ENCODE peak calls at places on chromosomes 12 and 14, in seven cellular contexts. One of them, this sample, is unnamed.

GRCh38 chr14:68386950-68387779 is 405.7 kb downstream of the ZFP36L1 start:
- DNase-seq in K562: no peak
- DNase-seq in transverse colon: no peak
- DNase-seq in GM12878: no peak
- DNase-seq in HCT116: no peak
- DNase-seq in GM12892: no peak
- DNase-seq in breast epithelium: no peak
- DNase-seq in this sample: no peak

GRCh38 chr12:13101854-13102375 is 1.6 kb downstream of the GSG1 start:
- DNase-seq in K562: no peak
- DNase-seq in transverse colon: peak
- DNase-seq in GM12878: no peak
- DNase-seq in HCT116: no peak
- DNase-seq in GM12892: no peak
- DNase-seq in breast epithelium: peak
- DNase-seq in this sample: no peak

GRCh38 chr12:69392146-69392928 is 32.8 kb downstream of the YEATS4 start:
- DNase-seq in K562: no peak
- DNase-seq in transverse colon: no peak
- DNase-seq in GM12878: no peak
- DNase-seq in HCT116: no peak
- DNase-seq in GM12892: no peak
- DNase-seq in breast epithelium: no peak
- DNase-seq in this sample: no peak

GRCh38 chr12:48247181-48247966 is 44.3 kb upstream of the OR10AD1 start:
- DNase-seq in K562: no peak
- DNase-seq in transverse colon: no peak
- DNase-seq in GM12878: no peak
- DNase-seq in HCT116: no peak
- DNase-seq in GM12892: no peak
- DNase-seq in breast epithelium: no peak
- DNase-seq in this sample: no peak

GRCh38 chr12:41190360-41190759 is 2.2 kb downstream of the PDZRN4 start:
- DNase-seq in K562: peak
- DNase-seq in transverse colon: no peak
- DNase-seq in GM12878: no peak
- DNase-seq in HCT116: no peak
- DNase-seq in GM12892: no peak
- DNase-seq in breast epithelium: no peak
- DNase-seq in this sample: no peak

GRCh38 chr12:58540480-58541299 is 379.6 kb downstream of the LRIG3 start:
- DNase-seq in K562: no peak
- DNase-seq in transverse colon: peak
- DNase-seq in GM12878: peak
- DNase-seq in HCT116: peak
- DNase-seq in GM12892: no peak
- DNase-seq in breast epithelium: peak
- DNase-seq in this sample: no peak

GRCh38 chr12:95446511-95446910 is 27.4 kb upstream of the METAP2 start:
- DNase-seq in K562: no peak
- DNase-seq in transverse colon: peak
- DNase-seq in GM12878: no peak
- DNase-seq in HCT116: no peak
- DNase-seq in GM12892: no peak
- DNase-seq in breast epithelium: no peak
- DNase-seq in this sample: no peak

GRCh38 chr12:111439657-111440151 is 34.0 kb downstream of the SH2B3 start:
- DNase-seq in K562: no peak
- DNase-seq in transverse colon: no peak
- DNase-seq in GM12878: no peak
- DNase-seq in HCT116: no peak
- DNase-seq in GM12892: no peak
- DNase-seq in breast epithelium: no peak
- DNase-seq in this sample: no peak

GRCh38 chr12:76337583-76337982 is 10.6 kb downstream of the BBS10 start:
- DNase-seq in K562: no peak
- DNase-seq in transverse colon: no peak
- DNase-seq in GM12878: no peak
- DNase-seq in HCT116: no peak
- DNase-seq in GM12892: no peak
- DNase-seq in breast epithelium: no peak
- DNase-seq in this sample: no peak

GRCh38 chr12:114658002-114658441 is 26.0 kb downstream of the TBX3 start:
- DNase-seq in K562: no peak
- DNase-seq in transverse colon: no peak
- DNase-seq in GM12878: no peak
- DNase-seq in HCT116: no peak
- DNase-seq in GM12892: no peak
- DNase-seq in breast epithelium: no peak
- DNase-seq in this sample: no peak

GRCh38 chr12:42824327-42824726 is 234.8 kb upstream of the PRICKLE1 start:
- DNase-seq in K562: no peak
- DNase-seq in transverse colon: no peak
- DNase-seq in GM12878: no peak
- DNase-seq in HCT116: no peak
- DNase-seq in GM12892: no peak
- DNase-seq in breast epithelium: no peak
- DNase-seq in this sample: no peak

GRCh38 chr12:124381454-124382207 is 86.7 kb downstream of the RFLNA start:
- DNase-seq in K562: no peak
- DNase-seq in transverse colon: peak
- DNase-seq in GM12878: no peak
- DNase-seq in HCT116: no peak
- DNase-seq in GM12892: no peak
- DNase-seq in breast epithelium: peak
- DNase-seq in this sample: no peak

DNA sequence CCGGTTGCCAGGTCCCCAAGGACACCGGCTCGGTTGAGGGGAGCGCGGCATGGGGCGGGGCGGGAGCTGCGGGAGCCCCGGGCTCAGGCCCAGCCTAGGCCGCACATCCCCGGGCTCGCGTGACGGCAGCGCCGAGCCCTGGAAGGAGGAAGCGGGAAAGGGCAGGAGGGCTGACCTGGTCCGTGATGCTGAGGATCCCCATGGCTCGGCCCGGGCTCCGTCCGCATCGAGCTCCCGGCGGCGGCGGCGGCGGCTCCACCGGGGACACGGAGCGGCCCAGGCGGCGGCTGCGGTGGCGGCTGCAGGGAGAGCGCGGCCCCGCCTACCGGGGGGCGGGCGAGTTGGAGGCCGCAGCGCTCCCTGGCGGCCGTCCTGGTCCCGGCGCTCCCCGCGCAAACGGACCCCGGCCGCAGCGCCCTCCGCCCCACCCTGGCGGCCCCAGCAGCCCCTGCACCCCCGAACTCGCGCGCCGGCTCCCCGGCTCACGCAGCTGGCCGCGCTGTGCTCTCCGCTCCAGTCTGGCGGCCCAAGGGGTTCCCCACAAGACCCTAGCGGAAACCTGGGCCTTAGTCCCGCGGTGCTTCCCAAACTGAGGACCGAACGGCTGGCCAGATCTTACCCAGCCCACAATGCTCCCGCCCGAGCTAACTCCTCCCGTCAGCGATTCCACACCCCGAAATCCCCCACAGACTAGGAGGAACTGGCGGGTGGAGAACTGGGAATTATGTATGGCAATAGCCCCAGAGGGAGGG is at the start of gene ANKRD52:
- DNase-seq in K562: peak
- DNase-seq in transverse colon: peak
- DNase-seq in GM12878: no peak
- DNase-seq in HCT116: no peak
- DNase-seq in GM12892: peak
- DNase-seq in breast epithelium: peak
- DNase-seq in this sample: peak
- TF ChIP-seq POLR2A in K562: peak
- TF ChIP-seq POLR2A in transverse colon: no peak
- TF ChIP-seq POLR2A in GM12878: peak
- TF ChIP-seq POLR2A in HCT116: no peak
- TF ChIP-seq POLR2A in GM12892: peak
- TF ChIP-seq POLR2A in breast epithelium: no peak
- TF ChIP-seq POLR2A in this sample: no peak

DNA sequence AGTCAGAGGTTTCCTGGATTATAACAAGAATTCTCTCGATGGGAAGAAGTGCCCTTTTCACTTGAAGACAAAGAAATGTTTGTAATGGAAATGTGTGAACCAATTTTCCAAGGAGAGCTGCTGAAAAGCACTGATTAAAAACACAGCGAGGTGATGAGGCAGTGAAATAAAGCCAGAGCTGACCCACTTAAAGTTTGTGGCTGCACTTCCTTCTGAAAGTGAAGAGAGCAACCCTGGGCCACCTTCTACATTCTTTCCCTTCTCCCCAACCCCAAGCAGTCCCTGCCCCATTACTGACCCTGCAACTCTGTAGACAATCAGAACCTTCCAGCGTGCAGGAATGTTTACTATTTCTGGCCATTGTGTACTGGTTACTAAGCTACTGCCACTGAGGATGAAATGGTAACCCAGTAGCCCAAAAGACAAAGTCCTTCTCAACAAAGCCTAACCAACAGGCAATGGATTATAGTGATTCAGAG is 174.0 kb downstream of the TTC7B start:
- DNase-seq in K562: no peak
- DNase-seq in transverse colon: no peak
- DNase-seq in GM12878: no peak
- DNase-seq in HCT116: no peak
- DNase-seq in GM12892: no peak
- DNase-seq in breast epithelium: no peak
- DNase-seq in this sample: no peak
- TF ChIP-seq POLR2AphosphoS5 in K562: no peak
- TF ChIP-seq POLR2AphosphoS5 in transverse colon: no peak
- TF ChIP-seq POLR2AphosphoS5 in GM12878: no peak
- TF ChIP-seq POLR2AphosphoS5 in HCT116: no peak
- TF ChIP-seq POLR2AphosphoS5 in GM12892: no peak
- TF ChIP-seq POLR2AphosphoS5 in breast epithelium: no peak
- TF ChIP-seq POLR2AphosphoS5 in this sample: no peak

GRCh38 chr14:24513009-24513408 is 4.9 kb upstream of the CMA1 start:
- DNase-seq in K562: no peak
- DNase-seq in transverse colon: no peak
- DNase-seq in GM12878: no peak
- DNase-seq in HCT116: no peak
- DNase-seq in GM12892: no peak
- DNase-seq in breast epithelium: no peak
- DNase-seq in this sample: no peak
- TF ChIP-seq POLR2A in K562: no peak
- TF ChIP-seq POLR2A in transverse colon: no peak
- TF ChIP-seq POLR2A in GM12878: no peak
- TF ChIP-seq POLR2A in HCT116: no peak
- TF ChIP-seq POLR2A in GM12892: no peak
- TF ChIP-seq POLR2A in breast epithelium: no peak
- TF ChIP-seq POLR2A in this sample: no peak

GRCh38 chr14:50014809-50015208 is 101.6 kb downstream of the VCPKMT start:
- DNase-seq in K562: no peak
- DNase-seq in transverse colon: no peak
- DNase-seq in GM12878: no peak
- DNase-seq in HCT116: no peak
- DNase-seq in GM12892: no peak
- DNase-seq in breast epithelium: no peak
- DNase-seq in this sample: no peak

GRCh38 chr14:50012644-50013043 is 103.7 kb downstream of the VCPKMT start:
- DNase-seq in K562: no peak
- DNase-seq in transverse colon: no peak
- DNase-seq in GM12878: no peak
- DNase-seq in HCT116: no peak
- DNase-seq in GM12892: no peak
- DNase-seq in breast epithelium: no peak
- DNase-seq in this sample: no peak

GRCh38 chr14:50013934-50014333 is 102.4 kb downstream of the VCPKMT start:
- DNase-seq in K562: no peak
- DNase-seq in transverse colon: no peak
- DNase-seq in GM12878: no peak
- DNase-seq in HCT116: no peak
- DNase-seq in GM12892: no peak
- DNase-seq in breast epithelium: no peak
- DNase-seq in this sample: no peak

GRCh38 chr14:50011242-50011641 is 105.1 kb downstream of the VCPKMT start:
- DNase-seq in K562: no peak
- DNase-seq in transverse colon: no peak
- DNase-seq in GM12878: no peak
- DNase-seq in HCT116: no peak
- DNase-seq in GM12892: no peak
- DNase-seq in breast epithelium: no peak
- DNase-seq in this sample: no peak

DNA sequence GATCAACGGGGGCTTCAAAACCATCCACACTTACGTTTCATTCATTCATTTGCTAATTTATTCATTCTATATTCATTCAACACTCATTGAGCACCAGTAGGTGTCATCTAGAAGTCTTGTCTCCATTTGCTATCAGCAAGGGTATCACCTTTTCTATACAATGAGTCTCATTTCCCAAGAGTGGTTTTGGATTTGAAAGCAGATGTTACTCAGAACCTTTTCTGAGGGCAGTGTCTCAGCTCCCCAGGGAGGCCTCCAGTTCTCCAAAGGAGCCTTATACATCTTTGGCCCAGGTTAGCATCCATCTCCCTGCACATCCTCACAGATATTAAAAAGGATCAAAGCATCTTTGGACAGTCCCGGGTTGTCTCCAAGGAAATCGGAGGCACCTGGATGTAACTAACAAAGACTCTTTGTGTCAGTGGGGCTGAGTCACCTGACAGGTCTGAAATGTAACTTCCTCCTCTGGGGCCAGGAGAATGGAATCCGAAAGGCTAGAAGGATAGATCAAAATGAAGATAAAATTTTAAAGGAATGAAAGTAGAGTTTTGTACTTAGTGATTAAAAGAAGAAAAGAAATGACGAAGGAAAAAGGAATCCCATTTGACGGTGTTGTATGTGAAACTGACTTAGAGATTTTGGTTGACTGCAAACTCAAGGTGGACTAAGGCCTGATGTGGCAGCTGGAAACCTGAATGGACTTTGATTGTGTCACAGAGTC is 103.0 kb downstream of the VCPKMT start:
- DNase-seq in K562: no peak
- DNase-seq in transverse colon: no peak
- DNase-seq in GM12878: no peak
- DNase-seq in HCT116: peak
- DNase-seq in GM12892: no peak
- DNase-seq in breast epithelium: peak
- DNase-seq in this sample: no peak
- TF ChIP-seq POLR2AphosphoS5 in K562: no peak
- TF ChIP-seq POLR2AphosphoS5 in transverse colon: no peak
- TF ChIP-seq POLR2AphosphoS5 in GM12878: no peak
- TF ChIP-seq POLR2AphosphoS5 in HCT116: no peak
- TF ChIP-seq POLR2AphosphoS5 in GM12892: no peak
- TF ChIP-seq POLR2AphosphoS5 in breast epithelium: no peak
- TF ChIP-seq POLR2AphosphoS5 in this sample: no peak

GRCh38 chr12:93570552-93571359 is 1.7 kb upstream of the SOCS2 start:
- DNase-seq in K562: peak
- DNase-seq in transverse colon: peak
- DNase-seq in GM12878: no peak
- DNase-seq in HCT116: peak
- DNase-seq in GM12892: peak
- DNase-seq in breast epithelium: peak
- DNase-seq in this sample: peak
- TF ChIP-seq POLR2A in K562: peak
- TF ChIP-seq POLR2A in transverse colon: peak
- TF ChIP-seq POLR2A in GM12878: peak
- TF ChIP-seq POLR2A in HCT116: no peak
- TF ChIP-seq POLR2A in GM12892: peak
- TF ChIP-seq POLR2A in breast epithelium: no peak
- TF ChIP-seq POLR2A in this sample: peak

DNA sequence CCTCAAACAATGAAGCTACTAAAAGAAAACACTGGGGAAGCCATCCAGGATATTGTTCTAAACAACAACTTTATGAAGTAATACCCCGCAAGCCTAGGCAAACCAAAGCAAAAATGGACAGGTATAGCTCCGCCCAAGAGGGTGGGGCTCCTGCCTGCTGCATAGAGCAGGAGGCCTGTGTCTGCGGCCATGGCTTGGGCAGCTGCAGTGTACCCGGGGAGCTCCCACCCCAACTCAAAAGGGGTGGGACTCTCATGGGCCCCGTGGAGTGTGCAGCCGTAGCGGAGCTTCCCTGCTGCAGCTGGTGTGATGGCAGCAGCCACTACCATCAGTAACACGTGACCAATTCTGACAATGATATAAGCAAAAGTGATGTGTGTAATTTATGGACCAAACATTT is 264.2 kb upstream of the KITLG start:
- DNase-seq in K562: no peak
- DNase-seq in transverse colon: no peak
- DNase-seq in GM12878: no peak
- DNase-seq in HCT116: no peak
- DNase-seq in GM12892: no peak
- DNase-seq in breast epithelium: no peak
- DNase-seq in this sample: no peak
- TF ChIP-seq POLR2AphosphoS5 in K562: no peak
- TF ChIP-seq POLR2AphosphoS5 in transverse colon: no peak
- TF ChIP-seq POLR2AphosphoS5 in GM12878: no peak
- TF ChIP-seq POLR2AphosphoS5 in HCT116: no peak
- TF ChIP-seq POLR2AphosphoS5 in GM12892: no peak
- TF ChIP-seq POLR2AphosphoS5 in breast epithelium: no peak
- TF ChIP-seq POLR2AphosphoS5 in this sample: no peak

This sample was measured in GM12891.